ENCODE peak calls at places on chromosome 4, in six cellular contexts. S, C, N, Z, M and K are unnamed samples.

GRCh38 chr4:47068986-47069385 is 37.6 kb downstream of the GABRB1 start:
- DNase-seq in S (no peak), N (no peak), Z (no peak), C (no peak), M (no peak), K (no peak)

GRCh38 chr4:11151500-11151899 is 277.2 kb downstream of the HS3ST1 start:
- DNase-seq in C (no peak), S (no peak), M (no peak), N (no peak), Z (no peak), K (no peak)

GRCh38 chr4:6277139-6277802 is 7.6 kb downstream of the WFS1 start:
- DNase-seq in Z (peak), M (no peak), C (no peak), N (no peak), S (no peak), K (no peak)

GRCh38 chr4:7218686-7219085 is 26.3 kb downstream of the SORCS2 start:
- DNase-seq in N (no peak), M (no peak), Z (no peak), C (no peak), S (no peak), K (no peak)

GRCh38 chr4:176238157-176238608 is 30.8 kb downstream of the ASB5 start:
- DNase-seq in S (peak), M (no peak), Z (no peak), N (peak), C (no peak), K (no peak)

GRCh38 chr4:3446631-3447320 is 5.0 kb downstream of the HGFAC start:
- DNase-seq in N (no peak), C (no peak), M (no peak), Z (no peak), S (no peak), K (no peak)

GRCh38 chr4:116664198-116664597 is 421.2 kb downstream of the TRAM1L1 start:
- DNase-seq in N (no peak), Z (no peak), M (no peak), S (no peak), C (no peak), K (no peak)

GRCh38 chr4:26815199-26815598 is 45.4 kb upstream of the STIM2 start:
- DNase-seq in C (no peak), S (no peak), N (no peak), Z (no peak), M (no peak), K (no peak)

GRCh38 chr4:7760706-7761105 is 179.0 kb downstream of the AFAP1 start:
- DNase-seq in N (no peak), S (no peak), Z (no peak), M (no peak), C (no peak), K (no peak)

GRCh38 chr4:79042079-79042674 is 102.9 kb upstream of the PAQR3 start:
- DNase-seq in N (peak), Z (peak), S (peak), C (peak), M (no peak), K (no peak)

GRCh38 chr4:150583287-150584197 is 1.6 kb downstream of the MAB21L2 start:
- DNase-seq in C (no peak), S (no peak), Z (no peak), M (no peak), N (no peak), K (no peak)

GRCh38 chr4:156547439-156547838 is 424.2 kb downstream of the PDGFC start:
- DNase-seq in S (peak), Z (peak), M (no peak), C (peak), N (peak), K (no peak)

GRCh38 chr4:81698536-81698935 is 226.8 kb upstream of the RASGEF1B start:
- DNase-seq in N (no peak), C (no peak), Z (no peak), S (no peak), M (no peak), K (no peak)

GRCh38 chr4:53141308-53141707 is 224.6 kb downstream of the SCFD2 start:
- DNase-seq in C (peak), Z (no peak), M (no peak), S (no peak), N (no peak), K (no peak)

GRCh38 chr4:143354990-143355389 is 18.3 kb downstream of the GAB1 start:
- DNase-seq in M (no peak), N (no peak), S (no peak), Z (no peak), C (no peak), K (no peak)

GRCh38 chr4:89358935-89359364 is 51.4 kb upstream of the GPRIN3 start:
- DNase-seq in M (no peak), N (no peak), Z (no peak), S (no peak), C (no peak), K (no peak)

GRCh38 chr4:78689224-78689623 is 86.9 kb upstream of the BMP2K start:
- DNase-seq in S (no peak), C (peak), N (no peak), Z (no peak), M (no peak), K (no peak)

GRCh38 chr4:184142121-184143000 is 75.3 kb downstream of the ENPP6 start:
- DNase-seq in S (no peak), M (no peak), C (no peak), Z (no peak), N (no peak), K (no peak)

GRCh38 chr4:163767993-163768392 is 273.5 kb downstream of the TMA16 start:
- DNase-seq in M (no peak), N (no peak), C (no peak), Z (no peak), S (no peak), K (no peak)

GRCh38 chr4:105135746-105136145 is 10.9 kb upstream of the TET2 start:
- DNase-seq in S (no peak), C (no peak), Z (no peak), M (no peak), N (no peak), K (no peak)

GRCh38 chr4:673349-674091 is 556 bp downstream of the ATP5ME start:
- DNase-seq in Z (no peak), S (no peak), C (no peak), N (peak), M (no peak), K (no peak)

GRCh38 chr4:152258391-152258790 is 277.5 kb downstream of the FBXW7 start:
- DNase-seq in C (no peak), N (no peak), M (no peak), S (no peak), Z (no peak), K (no peak)

GRCh38 chr4:87180767-87181166 is 39.7 kb downstream of the KLHL8 start:
- DNase-seq in S (no peak), M (no peak), N (no peak), C (no peak), Z (no peak), K (no peak)

GRCh38 chr4:157014621-157015591 is 43.3 kb upstream of the PDGFC start:
- DNase-seq in M (no peak), C (peak), S (peak), Z (no peak), N (peak), K (no peak)

GRCh38 chr4:99856166-99856565 is 38.1 kb downstream of the LAMTOR3 start:
- DNase-seq in N (peak), M (no peak), Z (no peak), C (peak), S (peak), K (no peak)

GRCh38 chr4:133982533-133983224 is 218.9 kb downstream of the PABPC4L start:
- DNase-seq in S (peak), M (no peak), N (no peak), C (no peak), Z (no peak), K (no peak)

GRCh38 chr4:185541251-185541671 is 6.0 kb upstream of the PDLIM3 start:
- DNase-seq in N (no peak), M (no peak), Z (peak), S (no peak), C (no peak), K (no peak)

GRCh38 chr4:76905521-76905920 is 7.6 kb upstream of the SOWAHB start:
- DNase-seq in S (peak), Z (no peak), C (no peak), N (peak), M (no peak), K (no peak)